ENCODE peak calls at places on chromosomes 12 and 14, in six cellular contexts. One of them, this sample, is unnamed.

GRCh38 chr12:19055589-19055988 is 73.9 kb upstream of the PLEKHA5 start:
- DNase-seq in bronchial epithelial cell: no peak
- DNase-seq in uterus: no peak
- DNase-seq in tibial artery: no peak
- DNase-seq in prostate gland: no peak
- DNase-seq in neural crest cell: no peak
- DNase-seq in this sample: no peak

GRCh38 chr14:61462566-61463195 is 141.3 kb downstream of the PRKCH start:
- DNase-seq in bronchial epithelial cell: peak
- DNase-seq in uterus: no peak
- DNase-seq in tibial artery: no peak
- DNase-seq in prostate gland: no peak
- DNase-seq in neural crest cell: no peak
- DNase-seq in this sample: no peak

GRCh38 chr12:109741970-109742372 is 28.3 kb downstream of the FAM222A start:
- DNase-seq in bronchial epithelial cell: no peak
- DNase-seq in uterus: peak
- DNase-seq in tibial artery: peak
- DNase-seq in prostate gland: no peak
- DNase-seq in neural crest cell: no peak
- DNase-seq in this sample: no peak

GRCh38 chr12:109595321-109595902 is 21.8 kb downstream of the MVK start:
- DNase-seq in bronchial epithelial cell: no peak
- DNase-seq in uterus: no peak
- DNase-seq in tibial artery: no peak
- DNase-seq in prostate gland: no peak
- DNase-seq in neural crest cell: no peak
- DNase-seq in this sample: peak

GRCh38 chr14:105430535-105430934 is 10.9 kb downstream of the MTA1 start:
- DNase-seq in bronchial epithelial cell: peak
- DNase-seq in uterus: no peak
- DNase-seq in tibial artery: no peak
- DNase-seq in prostate gland: no peak
- DNase-seq in neural crest cell: no peak
- DNase-seq in this sample: no peak

GRCh38 chr12:95262808-95263207 is 45.2 kb downstream of the VEZT start:
- DNase-seq in bronchial epithelial cell: peak
- DNase-seq in uterus: peak
- DNase-seq in tibial artery: no peak
- DNase-seq in prostate gland: no peak
- DNase-seq in neural crest cell: no peak
- DNase-seq in this sample: no peak

GRCh38 chr12:124531906-124532305 is 35.5 kb downstream of the NCOR2 start:
- DNase-seq in bronchial epithelial cell: no peak
- DNase-seq in uterus: no peak
- DNase-seq in tibial artery: no peak
- DNase-seq in prostate gland: no peak
- DNase-seq in neural crest cell: no peak
- DNase-seq in this sample: no peak

GRCh38 chr12:39047539-39048078 is 142.2 kb upstream of the CPNE8 start:
- DNase-seq in bronchial epithelial cell: no peak
- DNase-seq in uterus: no peak
- DNase-seq in tibial artery: no peak
- DNase-seq in prostate gland: no peak
- DNase-seq in neural crest cell: no peak
- DNase-seq in this sample: no peak

GRCh38 chr14:60665178-60665555 is 15.9 kb upstream of the SIX1 start:
- DNase-seq in bronchial epithelial cell: no peak
- DNase-seq in uterus: no peak
- DNase-seq in tibial artery: no peak
- DNase-seq in prostate gland: peak
- DNase-seq in neural crest cell: no peak
- DNase-seq in this sample: no peak

GRCh38 chr12:46956451-46957035 is 122.9 kb upstream of the PCED1B start:
- DNase-seq in bronchial epithelial cell: no peak
- DNase-seq in uterus: no peak
- DNase-seq in tibial artery: no peak
- DNase-seq in prostate gland: no peak
- DNase-seq in neural crest cell: no peak
- DNase-seq in this sample: no peak

GRCh38 chr14:101520621-101521305 is 40.5 kb upstream of the DIO3 start:
- DNase-seq in bronchial epithelial cell: no peak
- DNase-seq in uterus: peak
- DNase-seq in tibial artery: peak
- DNase-seq in prostate gland: no peak
- DNase-seq in neural crest cell: no peak
- DNase-seq in this sample: no peak

GRCh38 chr14:35438910-35439713 is 34.6 kb upstream of the NFKBIA start:
- DNase-seq in bronchial epithelial cell: no peak
- DNase-seq in uterus: no peak
- DNase-seq in tibial artery: no peak
- DNase-seq in prostate gland: no peak
- DNase-seq in neural crest cell: no peak
- DNase-seq in this sample: no peak

GRCh38 chr12:101110856-101111255 is 99.2 kb downstream of the SLC5A8 start:
- DNase-seq in bronchial epithelial cell: no peak
- DNase-seq in uterus: no peak
- DNase-seq in tibial artery: no peak
- DNase-seq in prostate gland: no peak
- DNase-seq in neural crest cell: no peak
- DNase-seq in this sample: no peak

GRCh38 chr12:50859621-50860020 is 16.9 kb downstream of the TMPRSS12 start:
- DNase-seq in bronchial epithelial cell: no peak
- DNase-seq in uterus: no peak
- DNase-seq in tibial artery: no peak
- DNase-seq in prostate gland: no peak
- DNase-seq in neural crest cell: no peak
- DNase-seq in this sample: no peak

GRCh38 chr12:1369942-1370620 is 224.3 kb downstream of the FBXL14 start:
- DNase-seq in bronchial epithelial cell: no peak
- DNase-seq in uterus: no peak
- DNase-seq in tibial artery: no peak
- DNase-seq in prostate gland: no peak
- DNase-seq in neural crest cell: no peak
- DNase-seq in this sample: no peak

GRCh38 chr12:75478395-75478794 is 2.2 kb upstream of the GLIPR1 start:
- DNase-seq in bronchial epithelial cell: peak
- DNase-seq in uterus: no peak
- DNase-seq in tibial artery: no peak
- DNase-seq in prostate gland: no peak
- DNase-seq in neural crest cell: no peak
- DNase-seq in this sample: peak

GRCh38 chr12:104801427-104801826 is 156.7 kb downstream of the SLC41A2 start:
- DNase-seq in bronchial epithelial cell: no peak
- DNase-seq in uterus: no peak
- DNase-seq in tibial artery: no peak
- DNase-seq in prostate gland: no peak
- DNase-seq in neural crest cell: no peak
- DNase-seq in this sample: no peak

GRCh38 chr14:33959692-33960151 is 8.8 kb upstream of the EGLN3 start:
- DNase-seq in bronchial epithelial cell: no peak
- DNase-seq in uterus: no peak
- DNase-seq in tibial artery: no peak
- DNase-seq in prostate gland: no peak
- DNase-seq in neural crest cell: no peak
- DNase-seq in this sample: peak

GRCh38 chr14:30972882-30973582 is 52.4 kb upstream of the AP4S1 start:
- DNase-seq in bronchial epithelial cell: no peak
- DNase-seq in uterus: no peak
- DNase-seq in tibial artery: no peak
- DNase-seq in prostate gland: no peak
- DNase-seq in neural crest cell: no peak
- DNase-seq in this sample: no peak

GRCh38 chr12:1630827-1631591 is 2.0 kb downstream of the WNT5B start:
- DNase-seq in bronchial epithelial cell: no peak
- DNase-seq in uterus: no peak
- DNase-seq in tibial artery: no peak
- DNase-seq in prostate gland: no peak
- DNase-seq in neural crest cell: peak
- DNase-seq in this sample: no peak

GRCh38 chr14:104548802-104549535 is 30.6 kb upstream of the C14orf180 start:
- DNase-seq in bronchial epithelial cell: no peak
- DNase-seq in uterus: no peak
- DNase-seq in tibial artery: no peak
- DNase-seq in prostate gland: no peak
- DNase-seq in neural crest cell: no peak
- DNase-seq in this sample: no peak

GRCh38 chr14:94121485-94121884 is 7.9 kb downstream of the IFI27L2 start:
- DNase-seq in bronchial epithelial cell: no peak
- DNase-seq in uterus: peak
- DNase-seq in tibial artery: no peak
- DNase-seq in prostate gland: no peak
- DNase-seq in neural crest cell: no peak
- DNase-seq in this sample: no peak

GRCh38 chr12:65327207-65328076 is 49.0 kb downstream of the MSRB3 start:
- DNase-seq in bronchial epithelial cell: no peak
- DNase-seq in uterus: peak
- DNase-seq in tibial artery: peak
- DNase-seq in prostate gland: no peak
- DNase-seq in neural crest cell: no peak
- DNase-seq in this sample: no peak

GRCh38 chr14:34111933-34112332 is 161.1 kb upstream of the EGLN3 start:
- DNase-seq in bronchial epithelial cell: no peak
- DNase-seq in uterus: no peak
- DNase-seq in tibial artery: no peak
- DNase-seq in prostate gland: no peak
- DNase-seq in neural crest cell: no peak
- DNase-seq in this sample: no peak

GRCh38 chr12:26010293-26010821 is 51.9 kb downstream of the RASSF8 start:
- DNase-seq in bronchial epithelial cell: peak
- DNase-seq in uterus: no peak
- DNase-seq in tibial artery: no peak
- DNase-seq in prostate gland: no peak
- DNase-seq in neural crest cell: no peak
- DNase-seq in this sample: no peak

DNA sequence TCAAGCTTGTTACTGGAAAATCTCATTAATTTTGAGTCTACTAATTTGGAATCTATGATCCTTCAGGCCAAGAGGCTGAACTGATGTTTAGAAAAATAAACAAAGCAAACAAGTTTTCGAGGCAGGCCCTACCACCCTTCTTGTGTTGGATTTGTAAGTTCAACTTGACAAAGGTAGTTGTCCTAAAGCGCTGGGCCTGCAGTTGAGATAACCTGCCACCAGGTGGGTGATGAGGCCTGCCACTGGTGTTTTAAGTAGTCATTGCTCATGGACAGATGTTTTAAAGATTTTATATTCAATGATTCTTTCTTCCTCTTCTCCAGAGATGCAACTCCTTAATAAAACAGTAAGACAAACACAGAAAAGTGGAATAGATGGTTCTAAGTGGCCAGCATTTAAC is 19.4 kb downstream of the ACVRL1 start:
- DNase-seq in bronchial epithelial cell: peak
- DNase-seq in uterus: no peak
- DNase-seq in tibial artery: no peak
- DNase-seq in prostate gland: peak
- DNase-seq in neural crest cell: no peak
- DNase-seq in this sample: peak
- TF ChIP-seq CTCF in bronchial epithelial cell: peak
- TF ChIP-seq CTCF in uterus: no peak
- TF ChIP-seq CTCF in tibial artery: peak
- TF ChIP-seq CTCF in prostate gland: peak
- TF ChIP-seq CTCF in neural crest cell: peak
- TF ChIP-seq CTCF in this sample: peak

GRCh38 chr14:22843123-22843925 is 6.9 kb downstream of the MMP14 start:
- DNase-seq in bronchial epithelial cell: no peak
- DNase-seq in uterus: no peak
- DNase-seq in tibial artery: no peak
- DNase-seq in prostate gland: no peak
- DNase-seq in neural crest cell: no peak
- DNase-seq in this sample: no peak

GRCh38 chr14:22842211-22843122 is 6.1 kb downstream of the MMP14 start:
- DNase-seq in bronchial epithelial cell: no peak
- DNase-seq in uterus: no peak
- DNase-seq in tibial artery: peak
- DNase-seq in prostate gland: no peak
- DNase-seq in neural crest cell: no peak
- DNase-seq in this sample: no peak

GRCh38 chr14:22845821-22846625 is 9.6 kb downstream of the MMP14 start:
- DNase-seq in bronchial epithelial cell: no peak
- DNase-seq in uterus: no peak
- DNase-seq in tibial artery: no peak
- DNase-seq in prostate gland: no peak
- DNase-seq in neural crest cell: no peak
- DNase-seq in this sample: no peak

GRCh38 chr14:22845103-22845394 is 8.7 kb downstream of the MMP14 start:
- DNase-seq in bronchial epithelial cell: no peak
- DNase-seq in uterus: no peak
- DNase-seq in tibial artery: no peak
- DNase-seq in prostate gland: no peak
- DNase-seq in neural crest cell: no peak
- DNase-seq in this sample: no peak

GRCh38 chr14:22844221-22845102 is 8.1 kb downstream of the MMP14 start:
- DNase-seq in bronchial epithelial cell: no peak
- DNase-seq in uterus: no peak
- DNase-seq in tibial artery: no peak
- DNase-seq in prostate gland: no peak
- DNase-seq in neural crest cell: no peak
- DNase-seq in this sample: no peak
- TF ChIP-seq CTCF in bronchial epithelial cell: no peak
- TF ChIP-seq CTCF in uterus: no peak
- TF ChIP-seq CTCF in tibial artery: no peak
- TF ChIP-seq CTCF in prostate gland: no peak
- TF ChIP-seq CTCF in neural crest cell: no peak
- TF ChIP-seq CTCF in this sample: no peak

GRCh38 chr12:87866602-87867292 is 162.5 kb downstream of the C12orf50 start:
- DNase-seq in bronchial epithelial cell: peak
- DNase-seq in uterus: no peak
- DNase-seq in tibial artery: no peak
- DNase-seq in prostate gland: no peak
- DNase-seq in neural crest cell: no peak
- DNase-seq in this sample: no peak
- TF ChIP-seq CTCF in bronchial epithelial cell: peak
- TF ChIP-seq CTCF in uterus: no peak
- TF ChIP-seq CTCF in tibial artery: no peak
- TF ChIP-seq CTCF in prostate gland: no peak
- TF ChIP-seq CTCF in neural crest cell: peak
- TF ChIP-seq CTCF in this sample: peak

DNA sequence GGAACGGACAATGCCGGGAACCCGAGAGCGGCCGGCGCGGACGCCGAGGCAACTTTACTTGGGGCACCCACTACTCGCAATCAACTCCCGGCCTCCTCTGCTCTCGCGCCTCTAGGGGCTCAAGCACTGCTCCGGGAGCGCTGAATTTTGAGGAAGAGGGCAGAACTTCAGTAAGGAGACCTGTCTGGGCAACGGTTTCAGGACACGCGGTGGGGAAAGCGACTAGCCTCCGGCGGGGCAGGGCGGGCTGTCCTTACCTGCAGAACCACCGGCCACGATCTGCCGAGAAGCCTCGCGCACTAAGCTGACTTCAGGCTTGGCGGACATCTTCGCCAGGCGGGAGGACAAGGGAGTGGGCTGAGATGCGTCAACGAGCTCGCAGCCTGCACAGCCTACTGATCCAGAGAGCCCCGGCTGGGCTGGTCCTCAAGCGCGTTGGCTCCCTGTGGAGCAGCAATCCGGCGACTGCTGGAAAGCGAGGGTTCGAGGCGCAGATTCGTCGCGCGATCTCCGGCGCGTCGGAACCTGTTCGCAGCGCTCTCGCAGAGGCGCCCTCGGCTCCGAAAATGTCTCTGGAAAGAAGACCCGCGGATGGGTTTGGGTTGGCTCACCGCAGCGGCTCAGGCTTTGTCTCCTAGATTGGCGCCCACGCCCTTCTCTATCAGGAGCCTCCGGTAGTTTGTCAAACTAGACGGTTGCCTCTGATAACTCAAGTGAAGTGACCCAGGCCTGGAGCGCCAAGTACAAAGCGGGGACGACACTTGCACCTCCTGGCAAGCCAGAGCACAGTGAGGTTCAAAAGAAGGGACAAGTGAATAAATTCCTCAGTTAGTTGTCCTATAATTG is at the start of gene SLC25A21:
- DNase-seq in bronchial epithelial cell: peak
- DNase-seq in uterus: peak
- DNase-seq in tibial artery: peak
- DNase-seq in prostate gland: peak
- DNase-seq in neural crest cell: peak
- DNase-seq in this sample: no peak
- TF ChIP-seq CTCF in bronchial epithelial cell: peak
- TF ChIP-seq CTCF in uterus: no peak
- TF ChIP-seq CTCF in tibial artery: no peak
- TF ChIP-seq CTCF in prostate gland: peak
- TF ChIP-seq CTCF in neural crest cell: peak
- TF ChIP-seq CTCF in this sample: no peak